ENCODE peak calls at places on chromosomes 7 and 10, in four cellular contexts. S is AG09309; O is stimulated activated naive B cell treated with anti-CD40 and anti-IgM and Interleukin-4, amounts not matched to agents 10 μg/mL and 1 μg/mL and 100 μg/mL, for 72 hours; U is fibroblast of pulmonary artery. Y is an unnamed sample.

GRCh38 chr10:50936335-50936734 is 50.9 kb upstream of the A1CF start:
- DNase-seq in S (no peak), O (no peak), U (no peak), Y (no peak)

GRCh38 chr10:78764846-78765430 is 303.8 kb upstream of the ZMIZ1 start:
- DNase-seq in S (no peak), O (no peak), U (no peak), Y (no peak)

GRCh38 chr10:33612551-33612950 is 278.1 kb upstream of the NRP1 start:
- DNase-seq in S (peak), O (no peak), U (peak), Y (no peak)

GRCh38 chr7:33237034-33237433 is 107.7 kb downstream of the BBS9 start:
- DNase-seq in S (no peak), O (no peak), U (no peak), Y (no peak)

GRCh38 chr10:52314822-52315552 is 906 bp downstream of the DKK1 start:
- DNase-seq in S (no peak), O (peak), U (peak), Y (peak)

GRCh38 chr10:49362596-49363260 is 33.2 kb downstream of the DRGX start:
- DNase-seq in S (no peak), O (peak), U (no peak), Y (peak)

GRCh38 chr7:2437136-2437535 is 33.7 kb downstream of the CHST12 start:
- DNase-seq in S (no peak), O (no peak), U (no peak), Y (no peak)

GRCh38 chr10:70317943-70318318 is 34.1 kb upstream of the NPFFR1 start:
- DNase-seq in S (no peak), O (no peak), U (no peak), Y (no peak)

GRCh38 chr10:93461807-93462178 is 20.3 kb downstream of the MYOF start:
- DNase-seq in S (no peak), O (no peak), U (peak), Y (peak)

GRCh38 chr7:99553039-99553438 is 1.1 kb upstream of the FAM200A start:
- DNase-seq in S (no peak), O (no peak), U (no peak), Y (no peak)

GRCh38 chr7:66837007-66837406 is 84.0 kb upstream of the TMEM248 start:
- DNase-seq in S (no peak), O (no peak), U (peak), Y (peak)

Y was measured in A549.